ENCODE peak calls at places on chromosome 22, in five cellular contexts. S is PC-3, Q is cardiac muscle cell, T is tibial nerve, P is heart left ventricle. G is an unnamed sample. For H3K4me1, the result is how much of the 10 kb centered on the place peaks cover.

GRCh38 chr22:23149743-23150238 is 4.5 kb downstream of the RAB36 start:
- DNase-seq in S (no peak), Q (no peak), T (no peak), P (no peak), G (no peak)

GRCh38 chr22:29369460-29369859 is 18.9 kb downstream of the AP1B1 start:
- DNase-seq in S (no peak), Q (no peak), T (peak), P (peak), G (peak)

GRCh38 chr22:32994046-32994827 is 63.9 kb downstream of the SYN3 start:
- DNase-seq in S (no peak), Q (no peak), T (no peak), P (no peak), G (no peak)

GRCh38 chr22:22836635-22837034 is 51.0 kb upstream of the IGLL5 start:
- DNase-seq in S (no peak), Q (no peak), T (peak), P (no peak), G (no peak)

GRCh38 chr22:22076937-22077703 is 94.5 kb upstream of the TOP3B start:
- DNase-seq in S (peak), Q (no peak), T (no peak), P (no peak), G (no peak)

GRCh38 chr22:32248276-32248675 is 6.9 kb downstream of the SLC5A4 start:
- DNase-seq in S (no peak), Q (no peak), T (no peak), P (no peak), G (no peak)

GRCh38 chr22:50734343-50734771 is 3.6 kb upstream of the ACR start:
- DNase-seq in S (no peak), Q (no peak), T (no peak), P (no peak), G (peak)

GRCh38 chr22:22219140-22219996 is 25.2 kb upstream of the VPREB1 start:
- DNase-seq in S (no peak), Q (no peak), T (no peak), P (no peak), G (no peak)

GRCh38 chr22:16975155-16975885 is 32.7 kb downstream of the GAB4 start:
- DNase-seq in S (no peak), Q (no peak), T (no peak), P (no peak), G (no peak)

GRCh38 chr22:29463487-29464088 is 16.4 kb upstream of the NEFH start:
- DNase-seq in S (no peak), Q (no peak), T (no peak), P (no peak), G (no peak)

GRCh38 chr22:24823787-24824186 is 17.8 kb downstream of the SGSM1 start:
- DNase-seq in S (no peak), Q (no peak), T (no peak), P (no peak), G (no peak)

GRCh38 chr22:32823024-32823730 is 21.7 kb downstream of the TIMP3 start:
- DNase-seq in S (peak), Q (peak), T (no peak), P (no peak), G (no peak)

GRCh38 chr22:21861290-21861848 is 6.1 kb downstream of the MAPK1 start:
- DNase-seq in S (no peak), Q (no peak), T (no peak), P (no peak), G (no peak)

GRCh38 chr22:44436656-44437492 is 61.2 kb downstream of the RTL6 start:
- DNase-seq in S (no peak), Q (no peak), T (no peak), P (no peak), G (no peak)

GRCh38 chr22:27086080-27086479 is 428.7 kb downstream of the MIAT start:
- DNase-seq in S (no peak), Q (no peak), T (no peak), P (no peak), G (no peak)

GRCh38 chr22:47802446-47802845 is 1040.0 kb downstream of the TBC1D22A start:
- DNase-seq in S (no peak), Q (no peak), T (no peak), P (no peak), G (no peak)

GRCh38 chr22:48138855-48139254 is 1376.4 kb downstream of the TBC1D22A start:
- DNase-seq in S (no peak), Q (no peak), T (no peak), P (no peak), G (no peak)

GRCh38 chr22:49909476-49910205 is 8.6 kb downstream of the ALG12 start:
- DNase-seq in S (no peak), Q (no peak), T (no peak), P (no peak), G (no peak)

GRCh38 chr22:24775769-24776492 is 1.4 kb upstream of the PIWIL3 start:
- DNase-seq in S (peak), Q (no peak), T (no peak), P (no peak), G (no peak)

GRCh38 chr22:46437990-46438389 is 99.4 kb downstream of the CELSR1 start:
- DNase-seq in S (no peak), Q (no peak), T (no peak), P (no peak), G (no peak)

GRCh38 chr22:45200230-45200629 is 36.5 kb downstream of the NUP50 start:
- DNase-seq in S (no peak), Q (no peak), T (no peak), P (no peak), G (no peak)

GRCh38 chr22:23774922-23775436 is 2.3 kb downstream of the MMP11 start:
- DNase-seq in S (no peak), Q (no peak), T (no peak), P (no peak), G (no peak)

GRCh38 chr22:33000342-33001280 is 57.6 kb downstream of the SYN3 start:
- DNase-seq in S (peak), Q (peak), T (peak), P (peak), G (peak)

GRCh38 chr22:38327805-38328204 is 10.6 kb upstream of the CSNK1E start:
- DNase-seq in S (peak), Q (no peak), T (no peak), P (no peak), G (no peak)

GRCh38 chr22:22691055-22691454 is 46.6 kb downstream of the GGTLC2 start:
- DNase-seq in S (no peak), Q (no peak), T (no peak), P (no peak), G (peak)

GRCh38 chr22:23183107-23183698 is 2.9 kb downstream of the BCR start:
- DNase-seq in S (peak), Q (peak), T (peak), P (peak), G (no peak)

GRCh38 chr22:26610072-26610958 is 7.5 kb downstream of the CRYBB1 start:
- DNase-seq in S (peak), Q (no peak), T (no peak), P (peak), G (no peak)

GRCh38 chr22:22748297-22748743 is 103.9 kb downstream of the GGTLC2 start:
- DNase-seq in S (peak), Q (no peak), T (peak), P (peak), G (no peak)

GRCh38 chr22:44373234-44373633 is 60.5 kb upstream of the SHISAL1 start:
- DNase-seq in S (no peak), Q (no peak), T (no peak), P (no peak), G (no peak)

GRCh38 chr22:41620646-41621098 is at the start of gene DESI1:
- DNase-seq in S (no peak), Q (no peak), T (no peak), P (peak), G (no peak)

GRCh38 chr22:24189249-24190158 is 8.2 kb downstream of the SUSD2 start:
- DNase-seq in S (peak), Q (peak), T (peak), P (peak), G (no peak)

GRCh38 chr22:31091106-31091975 is 10.2 kb downstream of the SMTN start:
- DNase-seq in S (no peak), Q (no peak), T (no peak), P (no peak), G (no peak)
- H3K4me1 ChIP-seq in S (under half), Q (under half), T (under half), P (under half), G (half or more)

GRCh38 chr22:20231499-20232236 is 36.5 kb downstream of the RTN4R start:
- DNase-seq in S (no peak), Q (no peak), T (no peak), P (no peak), G (no peak)
- H3K4me1 ChIP-seq in S (under half), Q (under half), T (under half), P (under half), G (under half)

GRCh38 chr22:42863349-42863911 is 6.4 kb upstream of the ARFGAP3 start:
- DNase-seq in S (peak), Q (no peak), T (no peak), P (no peak), G (no peak)
- H3K4me1 ChIP-seq in S (under half), Q (under half), T (under half), P (under half), G (under half)

GRCh38 chr22:37319469-37319868 is 37.2 kb downstream of the CYTH4 start:
- DNase-seq in S (no peak), Q (peak), T (no peak), P (no peak), G (no peak)
- H3K4me1 ChIP-seq in S (under half), Q (under half), T (under half), P (under half), G (under half)

GRCh38 chr22:39935622-39936021 is 24.6 kb upstream of the TMA7B start:
- DNase-seq in S (no peak), Q (no peak), T (no peak), P (no peak), G (no peak)

GRCh38 chr22:39936523-39937145 is 23.6 kb upstream of the TMA7B start:
- DNase-seq in S (no peak), Q (no peak), T (no peak), P (no peak), G (no peak)

GRCh38 chr22:39939830-39940229 is 20.4 kb upstream of the TMA7B start:
- DNase-seq in S (no peak), Q (no peak), T (no peak), P (no peak), G (no peak)

GRCh38 chr22:39938509-39938908 is 21.7 kb upstream of the TMA7B start:
- DNase-seq in S (no peak), Q (no peak), T (no peak), P (no peak), G (no peak)

DNA sequence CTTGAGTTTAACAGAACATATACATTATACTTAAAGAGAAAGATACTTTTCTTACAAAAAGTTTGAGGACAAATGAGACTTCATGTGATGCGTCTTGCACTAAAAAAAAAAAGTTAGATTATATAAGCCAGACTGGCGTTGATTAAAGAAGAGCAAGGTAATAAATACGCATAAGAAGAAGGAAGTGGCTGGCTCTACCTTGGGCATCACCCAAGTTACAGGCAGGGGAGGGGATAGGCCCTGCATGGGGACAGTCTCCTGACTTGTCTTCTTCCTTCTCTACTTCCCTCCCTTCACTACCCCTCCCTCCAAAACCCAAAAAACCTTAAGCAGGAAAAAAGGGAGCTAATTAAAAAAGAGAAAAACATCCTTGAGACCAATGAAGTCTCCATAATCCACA is 22.3 kb upstream of the TMA7B start:
- DNase-seq in S (no peak), Q (no peak), T (no peak), P (no peak), G (no peak)
- H3K4me1 ChIP-seq in S (under half), Q (under half), T (under half), P (under half), G (under half)

GRCh38 chr22:17985606-17986005 is 38.8 kb downstream of the MICAL3 start:
- DNase-seq in S (no peak), Q (no peak), T (no peak), P (no peak), G (no peak)

GRCh38 chr22:17990167-17990566 is 34.2 kb downstream of the MICAL3 start:
- DNase-seq in S (no peak), Q (no peak), T (no peak), P (no peak), G (no peak)

GRCh38 chr22:17990942-17991341 is 33.4 kb downstream of the MICAL3 start:
- DNase-seq in S (no peak), Q (no peak), T (no peak), P (no peak), G (no peak)

GRCh38 chr22:17984114-17984513 is 40.2 kb downstream of the MICAL3 start:
- DNase-seq in S (peak), Q (no peak), T (no peak), P (no peak), G (no peak)

GRCh38 chr22:17988800-17989513 is 35.4 kb downstream of the MICAL3 start:
- DNase-seq in S (no peak), Q (no peak), T (no peak), P (no peak), G (no peak)
- H3K4me1 ChIP-seq in S (under half), Q (under half), T (under half), P (under half), G (under half)